ENCODE peak calls at places on chromosomes 13 and 19, in ten cellular contexts. P is stomach, X is SK-N-SH, U is sigmoid colon, K is K562, L is suprapubic skin, I is transverse colon, H is GM12878, D is H1, V is HepG2. B is an unnamed sample.

GRCh38 chr13:84433024-84433423 is 550.8 kb upstream of the SLITRK1 start:
- DNase-seq in U (no peak), I (no peak), K (no peak), X (no peak), D (no peak), V (no peak), P (no peak), L (no peak), H (no peak), B (no peak)

GRCh38 chr19:38037151-38037611 is 130.2 kb downstream of the SIPA1L3 start:
- DNase-seq in I (no peak), V (no peak), K (no peak), L (no peak), H (no peak), P (no peak), U (no peak), D (no peak), X (no peak), B (no peak)

GRCh38 chr13:78758549-78758948 is 99.6 kb upstream of the OBI1 start:
- DNase-seq in L (no peak), X (no peak), H (no peak), P (no peak), K (no peak), V (no peak), U (no peak), D (no peak), I (no peak), B (no peak)

GRCh38 chr19:51324082-51324481 is 12.6 kb downstream of the IGLON5 start:
- DNase-seq in P (no peak), D (no peak), I (no peak), K (no peak), H (no peak), X (no peak), U (no peak), L (no peak), V (no peak), B (no peak)

GRCh38 chr13:60335531-60335930 is 61.5 kb upstream of the TDRD3 start:
- DNase-seq in H (no peak), I (no peak), V (peak), U (no peak), X (no peak), L (no peak), P (no peak), D (no peak), K (no peak), B (no peak)

GRCh38 chr19:8575467-8575997 is 1.7 kb downstream of the MYO1F start:
- DNase-seq in I (peak), U (no peak), V (no peak), X (no peak), P (no peak), H (no peak), D (no peak), L (no peak), K (no peak), B (no peak)

GRCh38 chr19:32406161-32407003 is 812 bp downstream of the DPY19L3 start:
- DNase-seq in V (no peak), P (no peak), X (peak), D (no peak), U (no peak), I (no peak), L (no peak), H (no peak), K (no peak), B (no peak)

GRCh38 chr19:16325161-16325527 is 518 bp downstream of the KLF2 start:
- DNase-seq in X (peak), V (no peak), D (peak), K (peak), U (peak), H (no peak), L (no peak), I (peak), P (no peak), B (peak)

GRCh38 chr13:100798739-100799361 is 124.3 kb upstream of the TMTC4 start:
- DNase-seq in P (no peak), D (no peak), V (no peak), I (no peak), K (no peak), U (no peak), X (no peak), H (no peak), L (no peak), B (no peak)

GRCh38 chr19:30374791-30375650 is 2.8 kb downstream of the ZNF536 start:
- DNase-seq in K (no peak), X (peak), U (no peak), V (no peak), D (peak), L (peak), H (no peak), P (peak), I (no peak), B (no peak)

GRCh38 chr19:48635263-48635965 is 1.8 kb downstream of the DBP start:
- DNase-seq in H (no peak), U (peak), K (peak), L (no peak), V (no peak), I (peak), D (peak), X (peak), P (peak), B (peak)

GRCh38 chr13:95296326-95296939 is 4.8 kb downstream of the ABCC4 start:
- DNase-seq in L (no peak), K (no peak), U (no peak), P (peak), X (peak), V (peak), H (no peak), I (peak), D (peak), B (no peak)

GRCh38 chr13:98285852-98286594 is 109.0 kb upstream of the RNF113B start:
- DNase-seq in K (no peak), D (no peak), X (no peak), P (no peak), U (no peak), H (no peak), V (no peak), L (no peak), I (no peak), B (no peak)

GRCh38 chr13:38202730-38203129 is 146.9 kb upstream of the UFM1 start:
- DNase-seq in L (no peak), P (no peak), I (no peak), H (no peak), U (no peak), K (no peak), X (no peak), V (no peak), D (no peak), B (no peak)

GRCh38 chr19:9431475-9431874 is 3.9 kb downstream of the ZNF266 start:
- DNase-seq in L (no peak), X (peak), U (no peak), P (no peak), H (no peak), V (no peak), I (no peak), D (peak), K (peak), B (no peak)

GRCh38 chr13:24307211-24308067 is 1.9 kb upstream of the C1QTNF9 start:
- DNase-seq in L (no peak), I (peak), U (peak), D (no peak), P (peak), H (no peak), V (peak), X (no peak), K (no peak), B (peak)

GRCh38 chr13:112606125-112607001 is 18.4 kb upstream of the TUBGCP3 start:
- DNase-seq in U (peak), L (peak), X (peak), V (peak), H (no peak), D (peak), P (peak), K (peak), I (peak), B (peak)

GRCh38 chr19:17159466-17160393 is 55.4 kb upstream of the USE1 start:
- DNase-seq in K (no peak), X (no peak), I (no peak), V (peak), P (no peak), D (peak), L (no peak), H (no peak), U (no peak), B (no peak)

GRCh38 chr13:91184244-91184926 is 163.1 kb upstream of the MIR17HG start:
- DNase-seq in K (no peak), V (no peak), P (no peak), L (no peak), X (no peak), U (no peak), D (no peak), H (no peak), I (no peak), B (no peak)

GRCh38 chr19:42269518-42270345 is 680 bp downstream of the CIC start:
- DNase-seq in D (no peak), L (peak), I (no peak), P (no peak), H (no peak), X (no peak), K (no peak), U (peak), V (no peak), B (no peak)

GRCh38 chr13:24053505-24054251 is 106.8 kb upstream of the SPATA13 start:
- DNase-seq in I (peak), X (peak), L (no peak), H (peak), U (no peak), D (peak), V (peak), K (peak), P (peak), B (no peak)

GRCh38 chr19:46841458-46842083 is 9.1 kb downstream of the AP2S1 start:
- DNase-seq in D (no peak), U (no peak), X (no peak), H (no peak), P (peak), L (no peak), I (peak), K (peak), V (no peak), B (no peak)

GRCh38 chr19:32252333-32252669 is 93.1 kb upstream of the ZNF507 start:
- DNase-seq in X (no peak), K (no peak), V (no peak), H (no peak), U (no peak), L (no peak), I (no peak), P (no peak), D (no peak), B (peak)

GRCh38 chr13:28753208-28753892 is 34.6 kb upstream of the SLC46A3 start:
- DNase-seq in K (no peak), U (peak), L (no peak), D (peak), X (no peak), P (peak), I (peak), H (no peak), V (peak), B (peak)

GRCh38 chr13:22735381-22735995 is 445.3 kb upstream of the SGCG start:
- DNase-seq in U (no peak), X (no peak), L (no peak), H (no peak), D (no peak), I (no peak), P (no peak), K (no peak), V (no peak), B (peak)

GRCh38 chr13:54029720-54030119 is 1001.1 kb downstream of the OLFM4 start:
- DNase-seq in X (no peak), L (no peak), U (no peak), D (no peak), H (no peak), K (no peak), P (no peak), I (no peak), V (no peak), B (no peak)

DNA sequence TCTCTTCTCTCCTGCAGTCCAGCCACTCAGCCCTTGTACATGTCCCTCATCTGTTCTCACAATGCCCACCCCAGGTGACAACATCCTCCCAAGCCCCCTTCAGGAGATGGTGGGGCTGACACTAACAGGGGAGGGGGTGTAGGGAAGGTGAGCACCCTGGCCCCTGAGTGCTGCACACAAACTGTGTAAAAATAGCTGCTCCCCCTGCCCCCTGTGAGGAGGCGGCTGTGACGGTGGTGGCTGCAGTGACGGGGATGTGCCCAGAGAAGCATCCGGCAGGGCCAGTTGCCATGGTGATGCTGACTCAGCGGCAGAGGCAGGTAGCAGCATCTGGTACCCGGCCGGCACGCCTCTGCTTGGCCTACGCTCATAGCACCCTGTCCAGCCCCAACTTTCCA is 13.0 kb upstream of the JUND start:
- DNase-seq in P (peak), X (peak), U (no peak), K (peak), D (no peak), V (no peak), L (no peak), I (peak), H (no peak), B (peak)
- TF ChIP-seq EP300 in P (no peak), X (no peak), U (no peak), K (no peak), D (no peak), V (no peak), L (no peak), I (no peak), H (no peak), B (no peak)

DNA sequence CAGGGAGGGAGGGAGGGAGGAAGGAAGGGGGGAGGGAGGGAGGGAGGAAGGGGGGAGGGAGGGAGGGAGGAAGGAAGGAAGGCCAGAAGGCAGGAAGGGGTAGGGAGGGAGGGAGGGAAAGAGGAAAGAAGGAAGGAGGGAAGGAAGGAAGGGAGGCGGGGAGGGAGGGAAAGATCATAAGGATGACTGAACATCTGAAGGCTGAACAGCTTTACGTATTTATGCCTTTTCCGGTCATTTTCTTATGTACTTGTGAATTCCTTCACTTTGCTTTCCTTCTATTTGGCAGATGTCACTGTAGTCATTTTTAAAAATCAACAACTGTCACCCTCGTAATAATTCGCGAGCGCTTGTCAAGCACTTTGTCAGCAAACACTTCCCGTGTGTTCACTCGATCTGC is 6.6 kb upstream of the TTYH1 start:
- DNase-seq in V (no peak), D (no peak), X (no peak), L (no peak), I (no peak), K (no peak), H (no peak), U (no peak), P (no peak), B (no peak)
- TF ChIP-seq POLR2AphosphoS5 in V (no peak), D (no peak), X (no peak), L (no peak), I (no peak), K (no peak), H (no peak), U (no peak), P (no peak), B (no peak)

DNA sequence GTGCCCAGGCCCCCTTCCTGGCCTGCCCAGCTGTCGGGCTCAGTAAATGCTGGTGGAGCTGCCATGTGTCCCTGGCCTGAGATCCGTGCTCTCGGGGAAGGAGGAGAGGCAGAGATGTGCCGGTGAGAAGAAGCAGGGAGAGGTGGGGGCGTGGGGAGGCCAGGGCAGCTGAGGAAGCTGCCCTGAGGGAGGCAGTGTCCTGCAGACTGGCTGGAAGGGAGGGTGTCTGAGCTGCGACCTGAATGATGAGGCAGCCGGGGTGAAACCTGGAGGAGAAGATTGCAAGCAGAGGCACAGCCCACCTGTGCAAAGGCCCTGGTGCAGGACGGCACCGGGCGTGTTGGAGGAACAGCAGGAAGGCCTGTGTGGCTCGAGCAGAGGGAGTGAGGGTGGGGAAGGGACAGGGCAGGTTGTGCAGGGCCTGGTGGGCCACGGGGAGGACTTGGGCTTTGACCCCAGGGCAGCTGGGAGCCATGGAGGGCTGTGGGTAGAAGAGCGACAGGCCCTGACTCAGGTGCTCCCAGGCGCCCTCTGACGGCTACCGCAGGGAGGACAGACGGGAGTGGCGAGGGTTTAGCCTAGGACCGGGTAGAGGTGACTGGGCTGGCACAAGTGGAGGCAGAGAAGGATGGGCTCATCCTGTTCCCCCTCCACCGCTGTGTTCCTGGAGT is 14.0 kb upstream of the CELF5 start:
- DNase-seq in U (no peak), X (peak), K (peak), L (no peak), H (no peak), P (peak), I (peak), D (peak), V (peak), B (peak)
- TF ChIP-seq EP300 in U (no peak), X (no peak), K (no peak), L (no peak), H (no peak), P (no peak), I (no peak), D (no peak), V (no peak), B (no peak)

GRCh38 chr19:4365341-4365740 is 22.0 kb downstream of the MPND start:
- DNase-seq in X (no peak), H (no peak), D (peak), P (peak), K (no peak), V (no peak), I (no peak), U (no peak), L (no peak), B (peak)
- TF ChIP-seq POLR2AphosphoS5 in X (no peak), H (no peak), D (peak), P (no peak), K (no peak), V (peak), I (no peak), U (no peak), L (no peak), B (no peak)

DNA sequence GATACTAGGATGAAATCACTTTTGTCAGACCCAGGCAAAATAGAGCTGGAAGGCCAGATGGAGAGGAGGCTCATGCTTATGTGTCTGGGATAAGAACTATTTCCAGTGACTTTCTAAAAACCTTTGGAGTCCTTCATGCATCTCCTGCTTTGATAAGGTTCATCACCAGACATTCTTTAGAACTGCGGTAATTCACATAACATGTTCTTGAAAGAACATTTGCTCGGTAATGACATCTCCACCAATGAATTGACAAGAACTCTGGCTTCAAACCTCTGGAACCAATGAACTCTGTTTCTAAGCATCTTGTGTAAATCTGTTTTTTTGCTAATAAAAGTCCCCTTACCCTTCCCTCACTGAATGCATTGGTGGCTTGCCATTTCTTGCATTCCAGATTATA is 112.0 kb upstream of the KL start:
- DNase-seq in I (no peak), L (no peak), V (no peak), U (no peak), D (no peak), P (no peak), X (no peak), H (no peak), K (no peak), B (no peak)
- TF ChIP-seq EP300 in I (no peak), L (no peak), V (no peak), U (no peak), D (no peak), P (no peak), X (no peak), H (no peak), K (no peak), B (no peak)

GRCh38 chr13:25708268-25708667 is 336.5 kb downstream of the ATP8A2 start:
- DNase-seq in D (no peak), L (no peak), V (no peak), X (no peak), K (no peak), P (no peak), I (no peak), H (no peak), U (no peak), B (no peak)
- TF ChIP-seq POLR2AphosphoS5 in D (no peak), L (no peak), V (no peak), X (no peak), K (no peak), P (no peak), I (no peak), H (no peak), U (no peak), B (no peak)

DNA sequence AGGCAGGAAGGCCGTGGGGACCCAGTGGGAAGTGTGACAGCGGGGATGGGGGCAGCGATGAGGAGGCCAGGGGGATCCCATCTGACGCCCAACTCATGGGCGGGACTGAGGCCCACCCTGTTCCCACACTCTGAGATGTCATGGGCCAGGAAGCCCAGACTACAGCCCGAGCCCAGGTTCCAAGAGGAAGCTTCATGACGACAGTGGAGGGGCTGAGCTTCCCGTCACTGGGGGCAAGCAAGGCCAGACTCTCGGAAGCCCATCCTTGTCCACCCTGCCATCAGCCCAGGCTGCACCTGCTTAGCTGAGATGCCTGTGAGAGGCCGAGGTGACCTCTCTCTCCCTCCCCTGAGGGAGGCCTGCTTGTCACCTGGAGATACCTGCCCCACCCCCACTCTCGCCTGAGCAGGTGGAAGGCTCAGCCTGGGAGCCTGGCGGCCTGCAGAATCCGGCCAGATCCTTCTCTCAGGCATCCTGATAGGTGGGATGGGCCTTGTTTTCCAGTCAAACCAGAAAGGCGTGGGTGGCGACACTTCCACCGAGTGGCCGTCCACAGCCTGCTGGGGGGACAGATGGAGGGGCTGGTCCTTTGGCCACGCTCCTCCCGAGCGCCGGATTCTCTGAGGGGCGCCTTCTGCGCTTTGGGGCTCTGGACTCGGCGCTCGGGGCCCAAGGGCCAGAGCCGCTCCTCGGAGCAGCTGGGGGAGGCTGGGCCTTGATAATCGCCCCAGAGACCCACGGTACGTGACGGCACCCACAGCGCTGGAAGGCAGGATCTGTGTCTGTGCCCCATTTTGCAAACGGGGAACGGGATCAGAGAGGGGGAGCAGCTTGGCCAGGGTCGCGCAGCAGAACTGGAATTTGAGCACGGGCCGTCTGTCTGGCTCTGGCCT is 4.8 kb downstream of the ZBTB7A start:
- DNase-seq in V (no peak), X (no peak), K (no peak), U (peak), L (no peak), I (peak), H (no peak), P (peak), D (no peak), B (peak)
- TF ChIP-seq EP300 in V (no peak), X (no peak), K (no peak), U (no peak), L (no peak), I (no peak), H (no peak), P (no peak), D (no peak), B (peak)

GRCh38 chr19:6460099-6460884 is 700 bp upstream of the SLC25A23 start:
- DNase-seq in K (peak), V (peak), U (peak), H (peak), P (peak), X (peak), D (peak), L (peak), I (peak), B (peak)
- TF ChIP-seq POLR2AphosphoS5 in K (no peak), V (no peak), U (no peak), H (peak), P (peak), X (no peak), D (peak), L (no peak), I (peak), B (no peak)

B was measured in upper lobe of left lung.